ENCODE peak calls at places on chromosomes 6 and 20, in eight cellular contexts. O, H, Y, R, J, C, Q and M are unnamed samples.

GRCh38 chr20:33262658-33263065 is 20.4 kb upstream of the BPIFB1 start:
- DNase-seq in O (no peak), H (no peak), Y (peak), R (peak), J (peak), C (no peak), Q (no peak), M (peak)

GRCh38 chr6:18269253-18269652 is 4.9 kb upstream of the DEK start:
- DNase-seq in O (no peak), H (no peak), Y (peak), R (no peak), J (no peak), C (no peak), Q (no peak), M (peak)

GRCh38 chr20:3068075-3068474 is 3.3 kb upstream of the OXT start:
- DNase-seq in O (no peak), H (no peak), Y (no peak), R (no peak), J (no peak), C (no peak), Q (no peak), M (no peak)

GRCh38 chr20:49630396-49630951 is 62.5 kb upstream of the PTGIS start:
- DNase-seq in O (no peak), H (no peak), Y (no peak), R (no peak), J (no peak), C (peak), Q (no peak), M (no peak)

GRCh38 chr6:14817068-14817467 is 428.8 kb upstream of the JARID2 start:
- DNase-seq in O (no peak), H (no peak), Y (no peak), R (no peak), J (no peak), C (no peak), Q (no peak), M (no peak)

GRCh38 chr6:14550410-14550809 is 432.8 kb downstream of the CD83 start:
- DNase-seq in O (no peak), H (no peak), Y (no peak), R (no peak), J (no peak), C (no peak), Q (no peak), M (no peak)

GRCh38 chr20:44970243-44970757 is 4.0 kb downstream of the STK4 start:
- DNase-seq in O (no peak), H (no peak), Y (no peak), R (no peak), J (no peak), C (no peak), Q (no peak), M (no peak)

GRCh38 chr20:40689100-40689942 is at the start of gene MAFB:
- DNase-seq in O (peak), H (no peak), Y (peak), R (peak), J (peak), C (peak), Q (peak), M (peak)

GRCh38 chr6:79377830-79378460 is 143.5 kb upstream of the HMGN3 start:
- DNase-seq in O (no peak), H (no peak), Y (no peak), R (no peak), J (peak), C (no peak), Q (no peak), M (no peak)

GRCh38 chr6:4728436-4728769 is 47.8 kb upstream of the CDYL start:
- DNase-seq in O (no peak), H (no peak), Y (no peak), R (no peak), J (no peak), C (no peak), Q (no peak), M (no peak)

GRCh38 chr20:34102342-34102741 is 9.7 kb downstream of the EIF2S2 start:
- DNase-seq in O (no peak), H (no peak), Y (no peak), R (no peak), J (no peak), C (no peak), Q (no peak), M (no peak)

GRCh38 chr20:59441860-59442810 is 141.7 kb downstream of the EDN3 start:
- DNase-seq in O (no peak), H (no peak), Y (peak), R (no peak), J (no peak), C (no peak), Q (no peak), M (no peak)

GRCh38 chr6:122567034-122567433 is 43.2 kb upstream of the PKIB start:
- DNase-seq in O (no peak), H (no peak), Y (no peak), R (no peak), J (no peak), C (no peak), Q (no peak), M (no peak)

GRCh38 chr6:30861257-30862048 is 22.9 kb upstream of the DDR1 start:
- DNase-seq in O (no peak), H (no peak), Y (no peak), R (no peak), J (no peak), C (no peak), Q (no peak), M (no peak)

GRCh38 chr6:122994256-122994655 is 1.8 kb upstream of the CLVS2 start:
- DNase-seq in O (no peak), H (no peak), Y (no peak), R (no peak), J (no peak), C (no peak), Q (no peak), M (no peak)

GRCh38 chr6:166673309-166673708 is 46.3 kb upstream of the RPS6KA2 start:
- DNase-seq in O (no peak), H (no peak), Y (no peak), R (no peak), J (no peak), C (no peak), Q (no peak), M (no peak)

GRCh38 chr6:16238658-16239089 is 287 bp downstream of the GMPR start:
- DNase-seq in O (no peak), H (no peak), Y (no peak), R (no peak), J (no peak), C (peak), Q (no peak), M (no peak)

GRCh38 chr6:5644523-5645183 is 362.1 kb downstream of the NRN1 start:
- DNase-seq in O (no peak), H (no peak), Y (no peak), R (no peak), J (no peak), C (no peak), Q (no peak), M (no peak)

GRCh38 chr20:33839591-33839990 is 28.4 kb downstream of the CHMP4B start:
- DNase-seq in O (no peak), H (no peak), Y (no peak), R (no peak), J (no peak), C (no peak), Q (no peak), M (no peak)

GRCh38 chr6:92892626-92893025 is 526.7 kb downstream of the EPHA7 start:
- DNase-seq in O (no peak), H (no peak), Y (no peak), R (no peak), J (no peak), C (no peak), Q (no peak), M (no peak)

GRCh38 chr6:165985926-165986646 is 181.6 kb downstream of the TBXT start:
- DNase-seq in O (no peak), H (no peak), Y (no peak), R (no peak), J (no peak), C (no peak), Q (no peak), M (no peak)